ENCODE peak calls at places on chromosomes 5 and 9, in four cellular contexts. R is mucosa of gallbladder; Q is tibial artery; C is effector memory CD8-positive, alpha-beta T cell. K is an unnamed sample.
A peak's percentile ranks its signal among the peaks of the same experiment; 100 is the strongest.

GRCh38 chr5:180157866-180158265 is 51.1 kb downstream of the RASGEF1C start:
- DNase-seq in R (no peak), Q (no peak), C (no peak), K (no peak)

GRCh38 chr9:125397736-125398135 is 136.1 kb downstream of the GAPVD1 start:
- DNase-seq in R (no peak), Q (no peak), C (no peak), K (no peak)

GRCh38 chr9:113446323-113446740 is 17.2 kb upstream of the RGS3 start:
- DNase-seq in R (no peak), Q (no peak), C (no peak), K (peak; percentile 29)

GRCh38 chr9:34652608-34653007 is 623 bp downstream of the IL11RA start:
- DNase-seq in R (no peak), Q (no peak), C (no peak), K (no peak)

GRCh38 chr5:127799293-127799905 is 96.2 kb downstream of the CCDC192 start:
- DNase-seq in R (no peak), Q (no peak), C (no peak), K (no peak)

GRCh38 chr9:134346151-134346550 is 19.9 kb downstream of the RXRA start:
- DNase-seq in R (no peak), Q (no peak), C (no peak), K (no peak)

GRCh38 chr9:137484551-137485315 is 25.6 kb upstream of the NSMF start:
- DNase-seq in R (no peak), Q (no peak), C (no peak), K (no peak)

GRCh38 chr9:102237094-102237493 is 498.6 kb upstream of the GRIN3A start:
- DNase-seq in R (no peak), Q (no peak), C (no peak), K (no peak)

GRCh38 chr5:167861134-167861930 is 430.1 kb upstream of the WWC1 start:
- DNase-seq in R (peak; percentile 17), Q (no peak), C (no peak), K (no peak)

GRCh38 chr5:2687746-2688145 is 63.7 kb downstream of the IRX2 start:
- DNase-seq in R (no peak), Q (no peak), C (no peak), K (no peak)

GRCh38 chr5:134041570-134042411 is 37.0 kb upstream of the VDAC1 start:
- DNase-seq in R (no peak), Q (no peak), C (no peak), K (no peak)

GRCh38 chr9:4197548-4197947 is 102.3 kb downstream of the GLIS3 start:
- DNase-seq in R (no peak), Q (no peak), C (no peak), K (no peak)

GRCh38 chr5:150057996-150058395 is 28.4 kb downstream of the CSF1R start:
- DNase-seq in R (no peak), Q (no peak), C (no peak), K (no peak)

GRCh38 chr5:128111818-128112448 is 28.4 kb downstream of the SLC12A2 start:
- DNase-seq in R (no peak), Q (no peak), C (no peak), K (no peak)

GRCh38 chr9:93223241-93224180 is 39.6 kb downstream of the WNK2 start:
- DNase-seq in R (peak; percentile 74), Q (no peak), C (no peak), K (peak; percentile 79)

GRCh38 chr9:92406506-92406905 is 2.1 kb upstream of the OGN start:
- DNase-seq in R (peak; percentile 38), Q (peak; percentile 75), C (peak; percentile 10), K (peak; percentile 50)

GRCh38 chr5:127447822-127448221 is 69.6 kb upstream of the PRRC1 start:
- DNase-seq in R (no peak), Q (no peak), C (no peak), K (no peak)

GRCh38 chr9:100196215-100196614 is 97.2 kb downstream of the INVS start:
- DNase-seq in R (no peak), Q (no peak), C (no peak), K (no peak)

GRCh38 chr9:120532475-120532874 is 47.5 kb downstream of the CDK5RAP2 start:
- DNase-seq in R (peak; percentile 74), Q (peak; percentile 38), C (no peak), K (peak; percentile 43)

GRCh38 chr5:153827407-153827806 is 211.3 kb downstream of the FAM114A2 start:
- DNase-seq in R (no peak), Q (peak; percentile 22), C (no peak), K (no peak)

GRCh38 chr5:12623408-12623807 is 719.2 kb upstream of the CTNND2 start:
- DNase-seq in R (no peak), Q (no peak), C (no peak), K (no peak)

GRCh38 chr5:56415356-56415765 is 182.2 kb upstream of the ANKRD55 start:
- DNase-seq in R (peak; percentile 47), Q (peak; percentile 69), C (no peak), K (peak; percentile 49)

GRCh38 chr5:150051657-150052195 is 34.6 kb downstream of the CSF1R start:
- DNase-seq in R (no peak), Q (no peak), C (no peak), K (no peak)

GRCh38 chr5:180801596-180802324 is 846 bp downstream of the MGAT1 start:
- DNase-seq in R (no peak), Q (peak; percentile 17), C (no peak), K (peak; percentile 37)

GRCh38 chr5:115097236-115097635 is 72.5 kb downstream of the TRIM36 start:
- DNase-seq in R (no peak), Q (no peak), C (no peak), K (no peak)

GRCh38 chr5:60896991-60897390 is 47.9 kb downstream of the ERCC8 start:
- DNase-seq in R (no peak), Q (no peak), C (no peak), K (no peak)

GRCh38 chr5:14472986-14473567 is 108.5 kb upstream of the OTULINL start:
- DNase-seq in R (no peak), Q (no peak), C (no peak), K (no peak)

GRCh38 chr5:122121782-122122465 is 7.4 kb upstream of the ZNF474 start:
- DNase-seq in R (no peak), Q (no peak), C (no peak), K (no peak)